ENCODE peak calls at places on chromosomes 13 and 19, in five cellular contexts. W is HFFc6; N is T-helper 2 cell; D is stimulated activated CD4-positive, alpha-beta T cell treated with anti-CD3 and anti-CD28 coated beads, TNF-alpha, amount 100 ng/mL, for 4 hours; G is endothelial cell. O is an unnamed sample.

GRCh38 chr19:53409505-53410204 is 14.7 kb downstream of the ZNF765 start:
- DNase-seq in W (no peak), N (no peak), D (no peak), G (no peak), O (no peak)

GRCh38 chr19:11323601-11324078 is 15.8 kb downstream of the RAB3D start:
- DNase-seq in W (no peak), N (no peak), D (no peak), G (no peak), O (no peak)

GRCh38 chr13:60562081-60562764 is 165.2 kb downstream of the TDRD3 start:
- DNase-seq in W (peak), N (no peak), D (no peak), G (no peak), O (no peak)

GRCh38 chr13:111314852-111315251 is 5.6 kb upstream of the TEX29 start:
- DNase-seq in W (peak), N (no peak), D (no peak), G (no peak), O (no peak)

GRCh38 chr19:49858591-49858985 is 7.6 kb downstream of the PTOV1 start:
- DNase-seq in W (no peak), N (no peak), D (no peak), G (no peak), O (no peak)

GRCh38 chr13:47399599-47399998 is 502.7 kb upstream of the HTR2A start:
- DNase-seq in W (no peak), N (no peak), D (no peak), G (no peak), O (no peak)

GRCh38 chr13:36193151-36193855 is 21.1 kb downstream of the SOHLH2 start:
- DNase-seq in W (no peak), N (no peak), D (no peak), G (no peak), O (peak)

GRCh38 chr19:2043269-2043641 is 7.8 kb downstream of the MKNK2 start:
- DNase-seq in W (no peak), N (no peak), D (no peak), G (no peak), O (no peak)

GRCh38 chr19:47676811-47677210 is 36.4 kb upstream of the EHD2 start:
- DNase-seq in W (no peak), N (no peak), D (no peak), G (no peak), O (no peak)

O was measured in D341Med.